ENCODE peak calls at places on chromosomes 16 and 17, in eight cellular contexts. V, F, X, D, K, U, R and C are unnamed samples.

GRCh38 chr16:23187341-23187740 is 4.8 kb downstream of the SCNN1G start:
- DNase-seq in K (no peak), U (no peak), F (no peak), X (no peak), R (no peak), D (no peak), V (no peak), C (no peak)

GRCh38 chr16:79169239-79169638 is 431.3 kb downstream of the MAF start:
- DNase-seq in K (no peak), R (peak), U (no peak), D (no peak), F (no peak), X (no peak), V (no peak), C (no peak)

GRCh38 chr17:17387017-17387416 is 83.8 kb downstream of the NT5M start:
- DNase-seq in R (no peak), U (no peak), X (peak), K (no peak), D (no peak), F (no peak), V (peak), C (no peak)

GRCh38 chr17:21170829-21171228 is 43.1 kb downstream of the TMEM11 start:
- DNase-seq in K (no peak), U (no peak), D (no peak), X (no peak), V (no peak), F (no peak), R (no peak), C (no peak)

GRCh38 chr17:82648761-82649474 is 674 bp upstream of the WDR45B start:
- DNase-seq in U (peak), K (peak), F (peak), D (peak), V (peak), R (peak), X (no peak), C (peak)

GRCh38 chr16:66720766-66721165 is 24.2 kb upstream of the CMTM4 start:
- DNase-seq in X (no peak), U (no peak), D (no peak), V (no peak), F (no peak), K (no peak), R (no peak), C (no peak)

GRCh38 chr17:40534431-40535189 is 30.7 kb downstream of the CCR7 start:
- DNase-seq in X (no peak), D (no peak), F (peak), K (no peak), R (no peak), V (no peak), U (peak), C (no peak)

GRCh38 chr17:49574283-49574892 is 1.3 kb upstream of the NXPH3 start:
- DNase-seq in D (no peak), U (peak), V (no peak), X (no peak), F (no peak), K (peak), R (no peak), C (no peak)

GRCh38 chr17:8732406-8733065 is 12.1 kb downstream of the CCDC42 start:
- DNase-seq in F (no peak), D (no peak), K (peak), V (no peak), U (no peak), R (no peak), X (no peak), C (no peak)

GRCh38 chr17:36934759-36935630 is 2.3 kb upstream of the LHX1 start:
- DNase-seq in V (peak), K (no peak), R (peak), D (peak), X (peak), U (no peak), F (peak), C (no peak)

GRCh38 chr17:35467824-35468223 is 19.3 kb upstream of the SLFN13 start:
- DNase-seq in D (no peak), U (no peak), R (no peak), F (no peak), V (no peak), K (no peak), X (no peak), C (no peak)

GRCh38 chr17:68305132-68305531 is 13.8 kb downstream of the ARSG start:
- DNase-seq in U (no peak), R (no peak), X (no peak), V (no peak), F (no peak), K (no peak), D (no peak), C (no peak)

GRCh38 chr16:3044708-3045107 is 1.7 kb upstream of the MMP25 start:
- DNase-seq in V (no peak), F (no peak), X (no peak), D (no peak), U (no peak), K (no peak), R (no peak), C (no peak)

GRCh38 chr16:75801307-75801706 is 75.0 kb upstream of the CPHXL start:
- DNase-seq in X (no peak), D (no peak), V (no peak), F (no peak), R (peak), K (no peak), U (no peak), C (no peak)

GRCh38 chr16:71347146-71347545 is 11.4 kb upstream of the CALB2 start:
- DNase-seq in R (no peak), K (no peak), U (no peak), X (no peak), D (no peak), F (no peak), V (no peak), C (no peak)

GRCh38 chr17:16929281-16929680 is 42.6 kb downstream of the TNFRSF13B start:
- DNase-seq in F (no peak), U (no peak), V (peak), R (no peak), K (no peak), X (no peak), D (no peak), C (no peak)

GRCh38 chr16:3907586-3907985 is 27.1 kb upstream of the CREBBP start:
- DNase-seq in F (no peak), K (no peak), U (no peak), R (peak), X (peak), D (no peak), V (no peak), C (no peak)

GRCh38 chr17:1087381-1088241 is 90.7 kb downstream of the TIMM22 start:
- DNase-seq in X (no peak), V (peak), F (peak), U (no peak), D (peak), R (peak), K (peak), C (peak)

GRCh38 chr17:3792481-3792880 is 8.5 kb downstream of the ITGAE start:
- DNase-seq in R (no peak), X (no peak), D (no peak), F (no peak), K (no peak), V (no peak), U (peak), C (no peak)

GRCh38 chr17:80678621-80679020 is 134.0 kb downstream of the RPTOR start:
- DNase-seq in U (no peak), D (peak), V (no peak), K (peak), R (no peak), F (no peak), X (no peak), C (no peak)

GRCh38 chr17:64739316-64740058 is 77.4 kb upstream of the SMURF2 start:
- DNase-seq in U (no peak), X (peak), F (peak), V (no peak), K (peak), D (no peak), R (peak), C (no peak)

GRCh38 chr17:47279062-47279801 is 25.6 kb downstream of the ITGB3 start:
- DNase-seq in D (no peak), V (peak), U (peak), X (no peak), R (peak), F (peak), K (peak), C (no peak)

DNA sequence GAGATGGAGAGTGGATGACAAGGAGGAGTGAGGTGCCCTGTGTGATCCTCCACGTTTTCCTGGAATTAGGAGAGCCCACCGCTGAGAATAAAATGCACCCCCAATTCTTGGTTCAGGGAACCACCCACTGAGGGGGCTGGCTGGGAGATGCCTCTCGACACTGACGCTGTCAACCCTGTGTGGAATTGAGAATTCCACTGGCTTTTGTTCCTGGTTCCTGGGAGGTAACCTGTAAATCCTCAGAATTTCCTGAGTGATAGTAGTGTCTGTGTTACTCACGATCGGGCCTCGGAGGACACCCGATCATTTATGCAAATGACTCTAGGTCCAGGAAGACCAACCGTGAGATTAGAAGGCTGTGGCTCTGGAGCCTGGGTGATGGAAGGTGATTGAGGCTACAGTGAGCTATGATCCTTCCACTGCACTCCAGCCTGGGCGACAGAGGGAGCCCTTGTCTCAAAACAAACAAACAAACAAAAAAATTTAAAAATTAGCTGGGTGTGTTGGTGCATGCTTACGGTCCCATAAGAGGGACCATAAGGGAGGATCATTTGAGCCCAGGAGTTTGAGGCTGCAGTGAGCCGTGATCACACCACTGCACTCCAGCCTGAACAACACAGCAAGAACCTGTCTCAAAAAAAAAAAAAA is 11.7 kb upstream of the PRPSAP1 start:
- DNase-seq in R (peak), U (no peak), K (no peak), V (no peak), D (no peak), F (no peak), X (peak), C (no peak)
- TF ChIP-seq CTCF in R (peak), U (no peak), K (no peak), V (peak), D (no peak), F (peak), X (peak), C (peak)

DNA sequence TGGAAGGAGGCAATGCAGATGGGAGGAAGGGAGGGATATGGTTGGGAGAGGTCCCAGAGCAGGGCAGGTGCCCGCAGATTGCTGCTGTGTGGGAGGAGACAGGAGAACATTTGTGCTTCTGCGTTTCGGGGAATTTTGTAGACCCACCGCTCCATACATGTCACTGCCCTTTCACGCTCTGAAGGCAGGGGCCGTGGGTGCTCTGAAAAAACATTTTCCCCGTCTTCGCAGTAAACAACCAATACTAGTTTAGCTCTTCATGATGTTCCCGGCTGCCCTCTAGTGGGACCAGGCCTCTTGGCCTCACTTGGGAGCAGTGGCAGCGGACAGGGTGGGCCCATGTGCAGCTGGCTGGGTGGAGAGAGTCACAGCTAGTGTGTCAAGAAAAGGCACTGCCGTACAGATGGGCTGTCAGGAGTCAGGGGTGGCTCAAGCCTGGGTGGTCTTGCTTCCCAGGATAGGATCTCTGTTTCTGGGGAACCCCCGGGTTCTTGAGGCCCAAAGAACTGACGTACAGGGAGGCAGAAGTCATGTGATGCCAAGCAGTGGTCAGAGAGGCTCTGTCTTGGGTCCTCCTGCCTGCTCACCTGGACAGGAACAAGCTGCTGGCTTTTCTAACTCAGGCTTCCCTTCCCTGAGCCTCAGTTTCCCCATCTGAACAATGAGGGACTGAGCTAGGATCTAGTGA is 46.5 kb upstream of the CPNE2 start:
- DNase-seq in V (peak), F (peak), X (no peak), R (peak), D (peak), U (peak), K (peak), C (peak)
- TF ChIP-seq CTCF in V (peak), F (peak), X (peak), R (peak), D (peak), U (peak), K (peak), C (peak)

GRCh38 chr16:64469906-64470702 is 651.8 kb downstream of the CDH11 start:
- DNase-seq in U (peak), V (peak), X (no peak), D (no peak), F (peak), R (no peak), K (no peak), C (no peak)
- TF ChIP-seq CTCF in U (no peak), V (no peak), X (no peak), D (no peak), F (peak), R (no peak), K (no peak), C (no peak)

DNA sequence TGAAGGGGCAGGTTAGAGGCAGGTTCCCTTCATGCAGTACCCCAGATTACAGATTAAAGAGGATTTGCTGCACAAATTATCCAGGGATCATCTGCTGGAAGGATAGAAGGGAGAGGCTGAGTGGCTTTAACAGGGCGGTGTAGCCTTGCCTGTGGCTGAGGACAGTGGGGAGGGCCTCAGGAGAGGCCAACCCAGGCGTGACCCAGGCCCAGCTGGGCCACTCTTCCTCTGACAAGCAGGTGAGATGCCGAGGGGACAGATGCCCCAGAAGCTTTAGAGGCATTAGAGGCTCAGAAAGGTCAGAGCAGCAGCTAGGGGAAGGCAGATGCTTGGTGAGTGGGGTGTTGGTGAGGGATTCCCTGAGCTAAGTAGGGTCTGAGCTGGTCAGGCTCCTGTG is 18.1 kb upstream of the MTMR4 start:
- DNase-seq in D (no peak), X (no peak), U (no peak), V (no peak), R (no peak), K (no peak), F (no peak), C (no peak)
- TF ChIP-seq CTCF in D (no peak), X (no peak), U (no peak), V (no peak), R (no peak), K (no peak), F (no peak), C (no peak)